ENCODE peak calls at places on chromosomes 16 and 17, in ten cellular contexts. One of them, this sample, is unnamed.
A peak's percentile ranks its signal among the peaks of the same experiment; 100 is the strongest.

GRCh38 chr16:64993464-64993863 is 128.4 kb downstream of the CDH11 start:
- DNase-seq in stomach: no peak
- DNase-seq in breast epithelium: no peak
- DNase-seq in endothelial cell of umbilical vein: no peak
- DNase-seq in transverse colon: no peak
- DNase-seq in K562: no peak
- DNase-seq in upper lobe of left lung: no peak
- DNase-seq in GM12878: no peak
- DNase-seq in esophagus muscularis mucosa: no peak
- DNase-seq in spleen: no peak
- DNase-seq in this sample: no peak

GRCh38 chr16:87392823-87393679 is 915 bp downstream of the MAP1LC3B start:
- DNase-seq in stomach: peak; percentile 53
- DNase-seq in breast epithelium: peak; percentile 56
- DNase-seq in endothelial cell of umbilical vein: peak; percentile 63
- DNase-seq in transverse colon: peak; percentile 64
- DNase-seq in K562: no peak
- DNase-seq in upper lobe of left lung: peak; percentile 60
- DNase-seq in GM12878: no peak
- DNase-seq in esophagus muscularis mucosa: no peak
- DNase-seq in spleen: peak; percentile 94
- DNase-seq in this sample: no peak

GRCh38 chr17:20315821-20316220 is 151.5 kb downstream of the LGALS9B start:
- DNase-seq in stomach: no peak
- DNase-seq in breast epithelium: no peak
- DNase-seq in endothelial cell of umbilical vein: no peak
- DNase-seq in transverse colon: no peak
- DNase-seq in K562: no peak
- DNase-seq in upper lobe of left lung: no peak
- DNase-seq in GM12878: no peak
- DNase-seq in esophagus muscularis mucosa: no peak
- DNase-seq in spleen: no peak
- DNase-seq in this sample: no peak

GRCh38 chr16:29745853-29746345 is at the start of gene C16orf54:
- DNase-seq in stomach: peak; percentile 73
- DNase-seq in breast epithelium: no peak
- DNase-seq in endothelial cell of umbilical vein: no peak
- DNase-seq in transverse colon: peak; percentile 87
- DNase-seq in K562: no peak
- DNase-seq in upper lobe of left lung: peak; percentile 88
- DNase-seq in GM12878: peak; percentile 89
- DNase-seq in esophagus muscularis mucosa: peak; percentile 93
- DNase-seq in spleen: peak; percentile 99
- DNase-seq in this sample: no peak

GRCh38 chr17:50177476-50177875 is 11.7 kb downstream of the SGCA start:
- DNase-seq in stomach: no peak
- DNase-seq in breast epithelium: no peak
- DNase-seq in endothelial cell of umbilical vein: no peak
- DNase-seq in transverse colon: no peak
- DNase-seq in K562: no peak
- DNase-seq in upper lobe of left lung: no peak
- DNase-seq in GM12878: no peak
- DNase-seq in esophagus muscularis mucosa: no peak
- DNase-seq in spleen: no peak
- DNase-seq in this sample: no peak

GRCh38 chr17:37700881-37701280 is 44.0 kb downstream of the HNF1B start:
- DNase-seq in stomach: no peak
- DNase-seq in breast epithelium: no peak
- DNase-seq in endothelial cell of umbilical vein: no peak
- DNase-seq in transverse colon: no peak
- DNase-seq in K562: no peak
- DNase-seq in upper lobe of left lung: no peak
- DNase-seq in GM12878: no peak
- DNase-seq in esophagus muscularis mucosa: no peak
- DNase-seq in spleen: no peak
- DNase-seq in this sample: no peak

GRCh38 chr17:10318540-10318939 is 54.3 kb downstream of the MYH13 start:
- DNase-seq in stomach: no peak
- DNase-seq in breast epithelium: no peak
- DNase-seq in endothelial cell of umbilical vein: no peak
- DNase-seq in transverse colon: no peak
- DNase-seq in K562: no peak
- DNase-seq in upper lobe of left lung: no peak
- DNase-seq in GM12878: no peak
- DNase-seq in esophagus muscularis mucosa: no peak
- DNase-seq in spleen: no peak
- DNase-seq in this sample: no peak

GRCh38 chr17:29103341-29103740 is 60.4 kb downstream of the PIPOX start:
- DNase-seq in stomach: no peak
- DNase-seq in breast epithelium: no peak
- DNase-seq in endothelial cell of umbilical vein: no peak
- DNase-seq in transverse colon: no peak
- DNase-seq in K562: no peak
- DNase-seq in upper lobe of left lung: no peak
- DNase-seq in GM12878: no peak
- DNase-seq in esophagus muscularis mucosa: no peak
- DNase-seq in spleen: no peak
- DNase-seq in this sample: no peak

GRCh38 chr16:66489385-66489784 is 60.5 kb downstream of the TK2 start:
- DNase-seq in stomach: peak; percentile 14
- DNase-seq in breast epithelium: peak; percentile 25
- DNase-seq in endothelial cell of umbilical vein: no peak
- DNase-seq in transverse colon: no peak
- DNase-seq in K562: no peak
- DNase-seq in upper lobe of left lung: no peak
- DNase-seq in GM12878: no peak
- DNase-seq in esophagus muscularis mucosa: no peak
- DNase-seq in spleen: no peak
- DNase-seq in this sample: no peak

GRCh38 chr17:60040843-60041242 is 37.9 kb downstream of the HEATR6 start:
- DNase-seq in stomach: no peak
- DNase-seq in breast epithelium: no peak
- DNase-seq in endothelial cell of umbilical vein: no peak
- DNase-seq in transverse colon: no peak
- DNase-seq in K562: no peak
- DNase-seq in upper lobe of left lung: no peak
- DNase-seq in GM12878: no peak
- DNase-seq in esophagus muscularis mucosa: no peak
- DNase-seq in spleen: no peak
- DNase-seq in this sample: no peak

GRCh38 chr17:60036796-60037677 is 41.7 kb downstream of the HEATR6 start:
- DNase-seq in stomach: peak; percentile 80
- DNase-seq in breast epithelium: no peak
- DNase-seq in endothelial cell of umbilical vein: peak; percentile 75
- DNase-seq in transverse colon: peak; percentile 73
- DNase-seq in K562: peak; percentile 68
- DNase-seq in upper lobe of left lung: peak; percentile 64
- DNase-seq in GM12878: peak; percentile 12
- DNase-seq in esophagus muscularis mucosa: no peak
- DNase-seq in spleen: peak; percentile 90
- DNase-seq in this sample: peak; percentile 52

GRCh38 chr17:60039096-60039495 is 39.6 kb downstream of the HEATR6 start:
- DNase-seq in stomach: no peak
- DNase-seq in breast epithelium: no peak
- DNase-seq in endothelial cell of umbilical vein: no peak
- DNase-seq in transverse colon: no peak
- DNase-seq in K562: no peak
- DNase-seq in upper lobe of left lung: no peak
- DNase-seq in GM12878: no peak
- DNase-seq in esophagus muscularis mucosa: no peak
- DNase-seq in spleen: no peak
- DNase-seq in this sample: no peak

GRCh38 chr17:60043846-60044245 is 34.9 kb downstream of the HEATR6 start:
- DNase-seq in stomach: no peak
- DNase-seq in breast epithelium: no peak
- DNase-seq in endothelial cell of umbilical vein: no peak
- DNase-seq in transverse colon: no peak
- DNase-seq in K562: no peak
- DNase-seq in upper lobe of left lung: no peak
- DNase-seq in GM12878: no peak
- DNase-seq in esophagus muscularis mucosa: no peak
- DNase-seq in spleen: no peak
- DNase-seq in this sample: no peak

GRCh38 chr17:60039509-60040442 is 38.9 kb downstream of the HEATR6 start:
- DNase-seq in stomach: no peak
- DNase-seq in breast epithelium: no peak
- DNase-seq in endothelial cell of umbilical vein: no peak
- DNase-seq in transverse colon: no peak
- DNase-seq in K562: peak; percentile 45
- DNase-seq in upper lobe of left lung: no peak
- DNase-seq in GM12878: no peak
- DNase-seq in esophagus muscularis mucosa: no peak
- DNase-seq in spleen: no peak
- DNase-seq in this sample: no peak
- TF ChIP-seq POLR2AphosphoS5 in stomach: no peak
- TF ChIP-seq POLR2AphosphoS5 in breast epithelium: no peak
- TF ChIP-seq POLR2AphosphoS5 in endothelial cell of umbilical vein: no peak
- TF ChIP-seq POLR2AphosphoS5 in transverse colon: no peak
- TF ChIP-seq POLR2AphosphoS5 in K562: no peak
- TF ChIP-seq POLR2AphosphoS5 in upper lobe of left lung: no peak
- TF ChIP-seq POLR2AphosphoS5 in GM12878: no peak
- TF ChIP-seq POLR2AphosphoS5 in esophagus muscularis mucosa: no peak
- TF ChIP-seq POLR2AphosphoS5 in spleen: no peak
- TF ChIP-seq POLR2AphosphoS5 in this sample: no peak

GRCh38 chr17:81683208-81683583 is 401 bp downstream of the ARL16 start:
- DNase-seq in stomach: no peak
- DNase-seq in breast epithelium: no peak
- DNase-seq in endothelial cell of umbilical vein: no peak
- DNase-seq in transverse colon: no peak
- DNase-seq in K562: no peak
- DNase-seq in upper lobe of left lung: no peak
- DNase-seq in GM12878: no peak
- DNase-seq in esophagus muscularis mucosa: no peak
- DNase-seq in spleen: no peak
- DNase-seq in this sample: no peak

GRCh38 chr17:81684442-81684911 is 666 bp downstream of the HGS start:
- DNase-seq in stomach: no peak
- DNase-seq in breast epithelium: no peak
- DNase-seq in endothelial cell of umbilical vein: peak; percentile 72
- DNase-seq in transverse colon: peak; percentile 25
- DNase-seq in K562: no peak
- DNase-seq in upper lobe of left lung: no peak
- DNase-seq in GM12878: no peak
- DNase-seq in esophagus muscularis mucosa: no peak
- DNase-seq in spleen: no peak
- DNase-seq in this sample: no peak

GRCh38 chr17:81685108-81685507 is 1.3 kb downstream of the HGS start:
- DNase-seq in stomach: no peak
- DNase-seq in breast epithelium: no peak
- DNase-seq in endothelial cell of umbilical vein: peak; percentile 17
- DNase-seq in transverse colon: no peak
- DNase-seq in K562: no peak
- DNase-seq in upper lobe of left lung: no peak
- DNase-seq in GM12878: no peak
- DNase-seq in esophagus muscularis mucosa: no peak
- DNase-seq in spleen: no peak
- DNase-seq in this sample: no peak

GRCh38 chr17:81682565-81683207 is 911 bp downstream of the ARL16 start:
- DNase-seq in stomach: no peak
- DNase-seq in breast epithelium: no peak
- DNase-seq in endothelial cell of umbilical vein: no peak
- DNase-seq in transverse colon: no peak
- DNase-seq in K562: no peak
- DNase-seq in upper lobe of left lung: no peak
- DNase-seq in GM12878: no peak
- DNase-seq in esophagus muscularis mucosa: no peak
- DNase-seq in spleen: no peak
- DNase-seq in this sample: no peak

GRCh38 chr17:81683584-81684441 is at the start of the genes ARL16 and HGS:
- DNase-seq in stomach: peak; percentile 99
- DNase-seq in breast epithelium: peak; percentile 98
- DNase-seq in endothelial cell of umbilical vein: peak; percentile 100
- DNase-seq in transverse colon: peak; percentile 99
- DNase-seq in K562: peak; percentile 96
- DNase-seq in upper lobe of left lung: peak; percentile 96
- DNase-seq in GM12878: peak; percentile 95
- DNase-seq in esophagus muscularis mucosa: peak; percentile 99
- DNase-seq in spleen: peak; percentile 98
- DNase-seq in this sample: peak; percentile 98
- TF ChIP-seq POLR2AphosphoS5 in stomach: peak; percentile 77
- TF ChIP-seq POLR2AphosphoS5 in breast epithelium: peak; percentile 72
- TF ChIP-seq POLR2AphosphoS5 in endothelial cell of umbilical vein: peak; percentile 75
- TF ChIP-seq POLR2AphosphoS5 in transverse colon: peak; percentile 85
- TF ChIP-seq POLR2AphosphoS5 in K562: peak; percentile 8
- TF ChIP-seq POLR2AphosphoS5 in upper lobe of left lung: peak; percentile 79
- TF ChIP-seq POLR2AphosphoS5 in GM12878: peak; percentile 73
- TF ChIP-seq POLR2AphosphoS5 in esophagus muscularis mucosa: peak; percentile 89
- TF ChIP-seq POLR2AphosphoS5 in spleen: peak; percentile 90
- TF ChIP-seq POLR2AphosphoS5 in this sample: peak; percentile 98

GRCh38 chr17:38740806-38741205 is 7.3 kb downstream of the PCGF2 start:
- DNase-seq in stomach: no peak
- DNase-seq in breast epithelium: no peak
- DNase-seq in endothelial cell of umbilical vein: no peak
- DNase-seq in transverse colon: no peak
- DNase-seq in K562: no peak
- DNase-seq in upper lobe of left lung: no peak
- DNase-seq in GM12878: no peak
- DNase-seq in esophagus muscularis mucosa: no peak
- DNase-seq in spleen: no peak
- DNase-seq in this sample: no peak
- TF ChIP-seq POLR2AphosphoS5 in stomach: no peak
- TF ChIP-seq POLR2AphosphoS5 in breast epithelium: no peak
- TF ChIP-seq POLR2AphosphoS5 in endothelial cell of umbilical vein: no peak
- TF ChIP-seq POLR2AphosphoS5 in transverse colon: no peak
- TF ChIP-seq POLR2AphosphoS5 in K562: no peak
- TF ChIP-seq POLR2AphosphoS5 in upper lobe of left lung: no peak
- TF ChIP-seq POLR2AphosphoS5 in GM12878: no peak
- TF ChIP-seq POLR2AphosphoS5 in esophagus muscularis mucosa: no peak
- TF ChIP-seq POLR2AphosphoS5 in spleen: no peak
- TF ChIP-seq POLR2AphosphoS5 in this sample: no peak

GRCh38 chr16:54288592-54289241 is 2.1 kb upstream of the IRX3 start:
- DNase-seq in stomach: no peak
- DNase-seq in breast epithelium: no peak
- DNase-seq in endothelial cell of umbilical vein: no peak
- DNase-seq in transverse colon: no peak
- DNase-seq in K562: no peak
- DNase-seq in upper lobe of left lung: no peak
- DNase-seq in GM12878: no peak
- DNase-seq in esophagus muscularis mucosa: no peak
- DNase-seq in spleen: peak; percentile 59
- DNase-seq in this sample: no peak

GRCh38 chr16:54287758-54288591 is 1.4 kb upstream of the IRX3 start:
- DNase-seq in stomach: no peak
- DNase-seq in breast epithelium: no peak
- DNase-seq in endothelial cell of umbilical vein: no peak
- DNase-seq in transverse colon: no peak
- DNase-seq in K562: no peak
- DNase-seq in upper lobe of left lung: peak; percentile 63
- DNase-seq in GM12878: no peak
- DNase-seq in esophagus muscularis mucosa: no peak
- DNase-seq in spleen: peak; percentile 30
- DNase-seq in this sample: no peak

GRCh38 chr16:54291107-54291980 is 4.8 kb upstream of the IRX3 start:
- DNase-seq in stomach: no peak
- DNase-seq in breast epithelium: no peak
- DNase-seq in endothelial cell of umbilical vein: no peak
- DNase-seq in transverse colon: no peak
- DNase-seq in K562: no peak
- DNase-seq in upper lobe of left lung: no peak
- DNase-seq in GM12878: no peak
- DNase-seq in esophagus muscularis mucosa: no peak
- DNase-seq in spleen: peak; percentile 67
- DNase-seq in this sample: no peak

GRCh38 chr16:54290203-54291106 is 3.9 kb upstream of the IRX3 start:
- DNase-seq in stomach: no peak
- DNase-seq in breast epithelium: no peak
- DNase-seq in endothelial cell of umbilical vein: no peak
- DNase-seq in transverse colon: no peak
- DNase-seq in K562: no peak
- DNase-seq in upper lobe of left lung: no peak
- DNase-seq in GM12878: no peak
- DNase-seq in esophagus muscularis mucosa: no peak
- DNase-seq in spleen: peak; percentile 60
- DNase-seq in this sample: no peak

GRCh38 chr16:54289242-54290051 is 2.9 kb upstream of the IRX3 start:
- DNase-seq in stomach: no peak
- DNase-seq in breast epithelium: no peak
- DNase-seq in endothelial cell of umbilical vein: no peak
- DNase-seq in transverse colon: no peak
- DNase-seq in K562: no peak
- DNase-seq in upper lobe of left lung: no peak
- DNase-seq in GM12878: no peak
- DNase-seq in esophagus muscularis mucosa: no peak
- DNase-seq in spleen: peak; percentile 56
- DNase-seq in this sample: no peak
- TF ChIP-seq POLR2AphosphoS5 in stomach: no peak
- TF ChIP-seq POLR2AphosphoS5 in breast epithelium: no peak
- TF ChIP-seq POLR2AphosphoS5 in endothelial cell of umbilical vein: no peak
- TF ChIP-seq POLR2AphosphoS5 in transverse colon: no peak
- TF ChIP-seq POLR2AphosphoS5 in K562: no peak
- TF ChIP-seq POLR2AphosphoS5 in upper lobe of left lung: no peak
- TF ChIP-seq POLR2AphosphoS5 in GM12878: no peak
- TF ChIP-seq POLR2AphosphoS5 in esophagus muscularis mucosa: no peak
- TF ChIP-seq POLR2AphosphoS5 in spleen: no peak
- TF ChIP-seq POLR2AphosphoS5 in this sample: no peak

This sample was measured in prostate gland.